ENCODE peak calls at places on chromosomes 2 and 18, in four cellular contexts. H is A172, M is Kasumi-1, A is fibroblast of mammary gland. W is an unnamed sample.

GRCh38 chr2:27489118-27489497 is 435 bp downstream of the IFT172 start:
- DNase-seq in H (peak), M (no peak), A (peak), W (no peak)

GRCh38 chr2:20190862-20191713 is 33.8 kb downstream of the SDC1 start:
- DNase-seq in H (peak), M (peak), A (peak), W (no peak)

GRCh38 chr18:46040747-46041104 is 31.3 kb downstream of the PSTPIP2 start:
- DNase-seq in H (no peak), M (no peak), A (no peak), W (no peak)

GRCh38 chr2:178241852-178242551 is 47.7 kb downstream of the OSBPL6 start:
- DNase-seq in H (peak), M (no peak), A (peak), W (peak)

GRCh38 chr2:181657379-181657778 is 474 bp upstream of the CERKL start:
- DNase-seq in H (no peak), M (no peak), A (no peak), W (no peak)

GRCh38 chr2:27303093-27304025 is 4.9 kb downstream of the UCN start:
- DNase-seq in H (peak), M (peak), A (peak), W (peak)

GRCh38 chr2:180478883-180479282 is 471.8 kb upstream of the CWC22 start:
- DNase-seq in H (peak), M (no peak), A (no peak), W (no peak)

GRCh38 chr2:13414907-13415306 is 698.2 kb downstream of the TRIB2 start:
- DNase-seq in H (no peak), M (no peak), A (no peak), W (no peak)

GRCh38 chr2:221641181-221641871 is 69.2 kb upstream of the EPHA4 start:
- DNase-seq in H (peak), M (no peak), A (no peak), W (no peak)

GRCh38 chr2:1278125-1278524 is 135.1 kb upstream of the TPO start:
- DNase-seq in H (no peak), M (no peak), A (no peak), W (no peak)